ENCODE peak calls at places on chromosome X, in five cellular contexts. One of them, this sample, is unnamed.

GRCh38 chrX:153644356-153645125 is 2.5 kb upstream of the DUSP9 start:
- DNase-seq in tibial nerve: no peak
- DNase-seq in ovary: no peak
- DNase-seq in A549: peak; percentile 59
- DNase-seq in stomach: no peak
- DNase-seq in this sample: peak; percentile 59

GRCh38 chrX:136784231-136784630 is 3.5 kb upstream of the ARHGEF6 start:
- DNase-seq in A549: no peak
- DNase-seq in tibial nerve: no peak
- DNase-seq in ovary: no peak
- DNase-seq in stomach: no peak
- DNase-seq in this sample: no peak

GRCh38 chrX:73850124-73851013 is 287.4 kb downstream of the CHIC1 start:
- DNase-seq in tibial nerve: no peak
- DNase-seq in stomach: peak; percentile 45
- DNase-seq in A549: peak; percentile 53
- DNase-seq in ovary: peak; percentile 66
- DNase-seq in this sample: peak; percentile 75

GRCh38 chrX:128973033-128973432 is 550.3 kb downstream of the SMARCA1 start:
- DNase-seq in stomach: no peak
- DNase-seq in tibial nerve: no peak
- DNase-seq in A549: no peak
- DNase-seq in ovary: no peak
- DNase-seq in this sample: no peak

GRCh38 chrX:45001038-45001437 is 128.1 kb downstream of the KDM6A start:
- DNase-seq in tibial nerve: no peak
- DNase-seq in A549: no peak
- DNase-seq in ovary: no peak
- DNase-seq in stomach: no peak
- DNase-seq in this sample: no peak

GRCh38 chrX:22110729-22111494 is 78.8 kb downstream of the PHEX start:
- DNase-seq in ovary: no peak
- DNase-seq in stomach: no peak
- DNase-seq in A549: no peak
- DNase-seq in tibial nerve: no peak
- DNase-seq in this sample: no peak

GRCh38 chrX:32530802-32531403 is 680.4 kb downstream of the DMD start:
- DNase-seq in stomach: no peak
- DNase-seq in ovary: peak; percentile 13
- DNase-seq in tibial nerve: no peak
- DNase-seq in A549: peak; percentile 38
- DNase-seq in this sample: no peak

GRCh38 chrX:13716905-13717304 is 17.5 kb downstream of the TRAPPC2 start:
- DNase-seq in stomach: no peak
- DNase-seq in ovary: no peak
- DNase-seq in tibial nerve: no peak
- DNase-seq in A549: no peak
- DNase-seq in this sample: no peak

GRCh38 chrX:124211312-124211942 is 121.0 kb upstream of the TEX13D start:
- DNase-seq in A549: peak; percentile 32
- DNase-seq in stomach: no peak
- DNase-seq in ovary: no peak
- DNase-seq in tibial nerve: no peak
- DNase-seq in this sample: no peak

GRCh38 chrX:112734250-112734649 is 54.5 kb upstream of the LHFPL1 start:
- DNase-seq in tibial nerve: no peak
- DNase-seq in A549: no peak
- DNase-seq in stomach: no peak
- DNase-seq in ovary: no peak
- DNase-seq in this sample: no peak

GRCh38 chrX:132488092-132488749 is 617 bp downstream of the MBNL3 start:
- DNase-seq in A549: no peak
- DNase-seq in tibial nerve: no peak
- DNase-seq in stomach: no peak
- DNase-seq in ovary: no peak
- DNase-seq in this sample: no peak

GRCh38 chrX:154506483-154507332 is 9.3 kb downstream of the FAM3A start:
- DNase-seq in A549: no peak
- DNase-seq in ovary: no peak
- DNase-seq in tibial nerve: no peak
- DNase-seq in stomach: no peak
- DNase-seq in this sample: no peak

GRCh38 chrX:75156537-75156945 is 458 bp upstream of the ABCB7 start:
- DNase-seq in ovary: no peak
- DNase-seq in stomach: no peak
- DNase-seq in A549: peak; percentile 4
- DNase-seq in tibial nerve: no peak
- DNase-seq in this sample: no peak

GRCh38 chrX:107766470-107767140 is 9.0 kb downstream of the TSC22D3 start:
- DNase-seq in A549: no peak
- DNase-seq in tibial nerve: no peak
- DNase-seq in ovary: peak; percentile 79
- DNase-seq in stomach: no peak
- DNase-seq in this sample: peak; percentile 88

GRCh38 chrX:93673056-93673868 is at the start of gene NAP1L3:
- DNase-seq in stomach: peak; percentile 44
- DNase-seq in A549: peak; percentile 63
- DNase-seq in ovary: peak; percentile 67
- DNase-seq in tibial nerve: peak; percentile 14
- DNase-seq in this sample: peak; percentile 73

GRCh38 chrX:404656-405055 is 17.9 kb upstream of the PPP2R3B start:
- DNase-seq in ovary: no peak
- DNase-seq in A549: no peak
- DNase-seq in stomach: no peak
- DNase-seq in tibial nerve: no peak
- DNase-seq in this sample: no peak

GRCh38 chrX:150680974-150681373 is 12.2 kb upstream of the MTMR1 start:
- DNase-seq in tibial nerve: no peak
- DNase-seq in stomach: no peak
- DNase-seq in A549: peak; percentile 30
- DNase-seq in ovary: peak; percentile 38
- DNase-seq in this sample: no peak

GRCh38 chrX:14963447-14964236 is 90.4 kb downstream of the MOSPD2 start:
- DNase-seq in tibial nerve: no peak
- DNase-seq in ovary: no peak
- DNase-seq in stomach: no peak
- DNase-seq in A549: peak; percentile 3
- DNase-seq in this sample: no peak

GRCh38 chrX:17700976-17701375 is 36.3 kb upstream of the SCML1 start:
- DNase-seq in stomach: no peak
- DNase-seq in tibial nerve: no peak
- DNase-seq in A549: no peak
- DNase-seq in ovary: no peak
- DNase-seq in this sample: no peak

GRCh38 chrX:24189490-24189889 is 40.0 kb downstream of the ZFX start:
- DNase-seq in A549: no peak
- DNase-seq in stomach: no peak
- DNase-seq in tibial nerve: no peak
- DNase-seq in ovary: no peak
- DNase-seq in this sample: no peak
- TF ChIP-seq EP300 in A549: no peak
- TF ChIP-seq EP300 in stomach: no peak
- TF ChIP-seq EP300 in tibial nerve: no peak
- TF ChIP-seq EP300 in ovary: no peak
- TF ChIP-seq EP300 in this sample: no peak

GRCh38 chrX:10390187-10390586 is 230.2 kb downstream of the MID1 start:
- DNase-seq in A549: no peak
- DNase-seq in stomach: no peak
- DNase-seq in ovary: no peak
- DNase-seq in tibial nerve: no peak
- DNase-seq in this sample: no peak

GRCh38 chrX:10381218-10381617 is 224.4 kb downstream of the CLCN4 start:
- DNase-seq in tibial nerve: no peak
- DNase-seq in ovary: no peak
- DNase-seq in A549: no peak
- DNase-seq in stomach: no peak
- DNase-seq in this sample: no peak

DNA sequence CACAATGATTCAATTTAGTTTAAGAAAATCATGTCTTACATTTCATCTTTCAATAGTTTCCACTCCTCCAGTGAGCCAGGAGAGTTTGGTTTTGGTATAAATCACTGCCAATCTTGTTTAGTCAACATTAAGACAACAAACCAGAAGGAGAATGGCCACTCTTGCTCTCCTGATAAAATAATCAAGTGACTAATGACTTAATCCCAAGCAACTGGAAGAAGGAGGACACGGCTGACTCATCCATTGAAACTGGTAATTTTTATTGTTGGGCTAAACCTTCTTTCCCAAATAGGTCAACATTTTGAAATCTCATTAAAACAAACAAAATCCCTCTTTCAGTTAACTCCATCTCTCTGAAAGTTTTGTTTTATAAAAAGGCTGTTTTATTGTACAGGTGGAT is 230.2 kb downstream of the CLCN4 start:
- DNase-seq in stomach: no peak
- DNase-seq in tibial nerve: no peak
- DNase-seq in A549: no peak
- DNase-seq in ovary: no peak
- DNase-seq in this sample: no peak
- H3K4me3 ChIP-seq in stomach: no peak overlapping the region
- H3K4me3 ChIP-seq in tibial nerve: no peak overlapping the region
- H3K4me3 ChIP-seq in A549: no peak overlapping the region
- H3K4me3 ChIP-seq in ovary: no peak overlapping the region
- H3K4me3 ChIP-seq in this sample: no peak overlapping the region

DNA sequence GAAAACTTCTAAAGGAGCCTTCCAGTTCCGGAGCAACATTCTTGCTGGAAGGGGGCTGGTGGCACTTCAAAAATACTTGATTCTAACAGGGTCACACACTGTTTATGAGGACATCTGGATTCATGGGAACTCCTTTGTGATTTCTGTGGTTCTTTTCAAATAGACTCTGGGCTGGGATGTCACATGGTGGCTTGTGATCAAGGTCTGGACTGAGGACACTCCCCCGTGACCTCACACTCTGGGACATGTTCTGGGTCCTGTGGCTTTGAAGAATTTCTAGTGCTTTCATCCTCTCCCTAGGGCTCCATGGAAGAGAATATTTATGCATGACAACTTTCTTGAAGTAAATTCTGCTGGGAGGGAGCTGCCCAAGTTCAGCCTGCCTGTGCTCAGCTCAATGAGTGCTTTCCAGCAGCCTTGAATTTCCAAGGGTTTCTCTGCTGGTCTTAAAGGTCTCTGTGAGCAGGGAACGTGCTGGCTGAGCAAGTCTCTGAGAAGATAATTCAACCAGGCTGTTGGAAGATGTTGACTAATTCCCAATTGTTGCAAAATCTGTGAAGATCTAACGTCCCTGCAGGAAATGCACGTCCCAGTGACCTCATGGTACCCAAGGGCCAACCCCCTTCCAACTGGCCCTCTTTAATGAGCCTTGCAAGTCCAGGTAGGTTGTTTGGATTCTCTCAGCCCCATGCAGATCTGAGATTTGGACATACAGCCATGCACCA is 36.3 kb downstream of the GPR143 start:
- DNase-seq in ovary: no peak
- DNase-seq in A549: no peak
- DNase-seq in tibial nerve: no peak
- DNase-seq in stomach: no peak
- DNase-seq in this sample: no peak
- H3K27ac ChIP-seq in ovary: no peak overlapping the region
- H3K27ac ChIP-seq in A549: no peak overlapping the region
- H3K27ac ChIP-seq in tibial nerve: no peak overlapping the region
- H3K27ac ChIP-seq in stomach: no peak overlapping the region
- H3K27ac ChIP-seq in this sample: no peak overlapping the region

GRCh38 chrX:119682019-119682989 is 10.7 kb downstream of the SEPTIN6 start:
- DNase-seq in A549: no peak
- DNase-seq in stomach: no peak
- DNase-seq in ovary: no peak
- DNase-seq in tibial nerve: no peak
- DNase-seq in this sample: no peak
- TF ChIP-seq EP300 in A549: no peak
- TF ChIP-seq EP300 in stomach: no peak
- TF ChIP-seq EP300 in ovary: no peak
- TF ChIP-seq EP300 in tibial nerve: no peak
- TF ChIP-seq EP300 in this sample: no peak

GRCh38 chrX:3603026-3603661 is 110.3 kb downstream of the PRKX start:
- DNase-seq in tibial nerve: no peak
- DNase-seq in ovary: no peak
- DNase-seq in A549: peak; percentile 28
- DNase-seq in stomach: no peak
- DNase-seq in this sample: no peak

GRCh38 chrX:3598696-3599095 is 114.8 kb downstream of the PRKX start:
- DNase-seq in tibial nerve: no peak
- DNase-seq in stomach: no peak
- DNase-seq in A549: no peak
- DNase-seq in ovary: no peak
- DNase-seq in this sample: no peak

GRCh38 chrX:3598046-3598605 is 115.3 kb downstream of the PRKX start:
- DNase-seq in tibial nerve: no peak
- DNase-seq in ovary: no peak
- DNase-seq in stomach: no peak
- DNase-seq in A549: no peak
- DNase-seq in this sample: no peak

GRCh38 chrX:3599787-3600465 is 113.5 kb downstream of the PRKX start:
- DNase-seq in tibial nerve: no peak
- DNase-seq in A549: no peak
- DNase-seq in stomach: no peak
- DNase-seq in ovary: no peak
- DNase-seq in this sample: no peak
- H3K4me3 ChIP-seq in tibial nerve: no peak overlapping the region
- H3K4me3 ChIP-seq in A549: no peak overlapping the region
- H3K4me3 ChIP-seq in stomach: no peak overlapping the region
- H3K4me3 ChIP-seq in ovary: no peak overlapping the region
- H3K4me3 ChIP-seq in this sample: no peak overlapping the region

GRCh38 chrX:41382699-41383645 is 49.0 kb downstream of the DDX3X start:
- DNase-seq in tibial nerve: no peak
- DNase-seq in ovary: no peak
- DNase-seq in A549: peak; percentile 77
- DNase-seq in stomach: no peak
- DNase-seq in this sample: no peak

GRCh38 chrX:41388543-41388942 is 54.6 kb downstream of the DDX3X start:
- DNase-seq in A549: no peak
- DNase-seq in stomach: no peak
- DNase-seq in tibial nerve: no peak
- DNase-seq in ovary: no peak
- DNase-seq in this sample: no peak

GRCh38 chrX:41389311-41389888 is 55.4 kb downstream of the DDX3X start:
- DNase-seq in ovary: no peak
- DNase-seq in stomach: peak; percentile 65
- DNase-seq in A549: peak; percentile 34
- DNase-seq in tibial nerve: no peak
- DNase-seq in this sample: no peak

GRCh38 chrX:41384041-41384705 is 50.2 kb downstream of the DDX3X start:
- DNase-seq in A549: peak; percentile 89
- DNase-seq in tibial nerve: peak; percentile 13
- DNase-seq in ovary: peak; percentile 31
- DNase-seq in stomach: peak; percentile 80
- DNase-seq in this sample: peak; percentile 75

GRCh38 chrX:41386222-41386990 is 52.4 kb downstream of the DDX3X start:
- DNase-seq in ovary: no peak
- DNase-seq in tibial nerve: no peak
- DNase-seq in stomach: no peak
- DNase-seq in A549: no peak
- DNase-seq in this sample: no peak
- H3K27ac ChIP-seq in ovary: no peak overlapping the region
- H3K27ac ChIP-seq in tibial nerve: no peak overlapping the region
- H3K27ac ChIP-seq in stomach: no peak overlapping the region
- H3K27ac ChIP-seq in A549: peak overlapping the region; percentile 41
- H3K27ac ChIP-seq in this sample: no peak overlapping the region